ENCODE peak calls at places on chromosomes 2 and 18, in five cellular contexts. V is dermis blood vessel endothelial cell; O is WTC11; F is stimulated activated CD8-positive, alpha-beta memory T cell treated with anti-CD3 and anti-CD28 coated beads, Interleukin-2, amount 100 ng/mL, for 48 hours; A is PC-3. R is an unnamed sample.

GRCh38 chr2:223418800-223419199 is 183.4 kb downstream of the SCG2 start:
- DNase-seq in A (no peak), F (no peak), O (no peak), V (no peak), R (no peak)

GRCh38 chr2:199136681-199137080 is 321.1 kb downstream of the SATB2 start:
- DNase-seq in O (no peak), V (no peak), F (no peak), A (peak; percentile 68), R (no peak)

GRCh38 chr2:126811101-126811500 is 87.6 kb upstream of the TEX51 start:
- DNase-seq in O (no peak), F (no peak), V (no peak), A (no peak), R (no peak)

GRCh38 chr2:240876035-240876474 is 7.4 kb downstream of the AGXT start:
- DNase-seq in O (no peak), A (no peak), V (no peak), F (no peak), R (no peak)

GRCh38 chr2:170812716-170813585 is 3.7 kb upstream of the GAD1 start:
- DNase-seq in O (no peak), F (no peak), V (peak; percentile 91), A (peak; percentile 94), R (peak; percentile 67)

GRCh38 chr2:160214461-160215055 is 14.5 kb upstream of the ITGB6 start:
- DNase-seq in V (peak; percentile 38), F (no peak), O (no peak), A (peak; percentile 92), R (no peak)

GRCh38 chr2:38810488-38810887 is 32.5 kb downstream of the GEMIN6 start:
- DNase-seq in V (no peak), A (no peak), O (no peak), F (no peak), R (no peak)

GRCh38 chr2:230152334-230152733 is 67.5 kb downstream of the SP110 start:
- DNase-seq in O (no peak), A (no peak), V (no peak), F (no peak), R (no peak)

GRCh38 chr2:163405298-163405697 is 330.5 kb downstream of the FIGN start:
- DNase-seq in A (no peak), O (no peak), F (no peak), V (no peak), R (no peak)

GRCh38 chr18:3132700-3133099 is 87.1 kb downstream of the MYOM1 start:
- DNase-seq in O (no peak), F (no peak), A (no peak), V (peak; percentile 40), R (peak; percentile 19)

GRCh38 chr2:1488851-1489250 is 75.6 kb downstream of the TPO start:
- DNase-seq in A (no peak), V (no peak), F (no peak), O (no peak), R (no peak)

GRCh38 chr2:215898363-215898762 is 115.0 kb downstream of the MREG start:
- DNase-seq in O (no peak), V (no peak), F (no peak), A (no peak), R (peak; percentile 38)

GRCh38 chr2:42092084-42092996 is 44.5 kb downstream of the PKDCC start:
- DNase-seq in A (peak; percentile 56), V (peak; percentile 60), F (no peak), O (no peak), R (peak; percentile 44)

GRCh38 chr2:69163109-69163508 is 150.1 kb downstream of the ANTXR1 start:
- DNase-seq in A (peak; percentile 81), V (peak; percentile 84), F (no peak), O (no peak), R (peak; percentile 68)

GRCh38 chr2:165239230-165239629 is at the start of gene SCN2A:
- DNase-seq in O (no peak), V (peak; percentile 78), F (no peak), A (peak; percentile 67), R (peak; percentile 60)

GRCh38 chr2:170142502-170142901 is 35.4 kb upstream of the MYO3B start:
- DNase-seq in O (no peak), V (no peak), F (no peak), A (peak; percentile 8), R (no peak)

GRCh38 chr2:7430421-7430868 is 513.2 kb downstream of the RNF144A start:
- DNase-seq in F (no peak), V (no peak), O (no peak), A (no peak), R (no peak)

GRCh38 chr2:183244300-183244849 is 120.1 kb downstream of the NUP35 start:
- DNase-seq in A (no peak), F (no peak), O (peak; percentile 33), V (no peak), R (no peak)

GRCh38 chr2:238161291-238162051 is 2.7 kb downstream of the ERFE start:
- DNase-seq in V (no peak), A (no peak), F (no peak), O (no peak), R (no peak)

GRCh38 chr2:202530038-202530437 is 104.7 kb upstream of the FAM117B start:
- DNase-seq in O (no peak), A (no peak), F (no peak), V (no peak), R (peak; percentile 43)

GRCh38 chr2:171158790-171159325 is 1.8 kb downstream of the TLK1 start:
- DNase-seq in F (no peak), A (peak; percentile 29), V (peak; percentile 35), O (no peak), R (no peak)

GRCh38 chr2:24313744-24314632 is 46.3 kb downstream of the ITSN2 start:
- DNase-seq in F (no peak), V (peak; percentile 15), A (peak; percentile 30), O (no peak), R (no peak)

GRCh38 chr2:64325852-64326577 is 127.9 kb upstream of the LGALSL start:
- DNase-seq in A (no peak), O (no peak), V (no peak), F (no peak), R (no peak)

GRCh38 chr2:58562281-58562680 is 321.2 kb upstream of the FANCL start:
- DNase-seq in O (no peak), F (no peak), A (peak; percentile 26), V (no peak), R (no peak)

GRCh38 chr2:80073134-80073561 is 231.4 kb downstream of the LRRTM1 start:
- DNase-seq in O (peak; percentile 30), F (no peak), A (peak; percentile 67), V (peak; percentile 68), R (peak; percentile 16)

GRCh38 chr2:153163055-153163454 is 315.5 kb downstream of the RPRM start:
- DNase-seq in V (no peak), A (peak; percentile 45), F (no peak), O (peak; percentile 16), R (no peak)

GRCh38 chr2:148978026-148978685 is 60.3 kb upstream of the LYPD6B start:
- DNase-seq in A (no peak), O (no peak), F (no peak), V (no peak), R (no peak)

R was measured in endothelial cell of umbilical vein.